ENCODE peak calls at places on chromosomes 7 and 10, in six cellular contexts. O, K, H, T, J and N are unnamed samples.
A peak's percentile ranks its signal among the peaks of the same experiment; 100 is the strongest.

GRCh38 chr7:142788303-142789286 is 17.8 kb downstream of the PRSS2 start:
- DNase-seq in O (no peak), K (no peak), H (no peak), T (no peak), J (no peak), N (no peak)

GRCh38 chr10:33241351-33241750 is 93.1 kb downstream of the NRP1 start:
- DNase-seq in O (peak; percentile 51), K (no peak), H (no peak), T (no peak), J (no peak), N (no peak)

GRCh38 chr10:72097448-72098300 is 9.3 kb upstream of the SPOCK2 start:
- DNase-seq in O (peak; percentile 99), K (no peak), H (peak; percentile 59), T (peak; percentile 70), J (peak; percentile 99), N (peak; percentile 41)

GRCh38 chr7:106415433-106415832 is 130.7 kb upstream of the NAMPT start:
- DNase-seq in O (peak; percentile 9), K (no peak), H (no peak), T (no peak), J (peak; percentile 36), N (no peak)

GRCh38 chr7:39468841-39469240 is 97.4 kb upstream of the YAE1 start:
- DNase-seq in O (no peak), K (no peak), H (no peak), T (no peak), J (no peak), N (no peak)

GRCh38 chr10:14296081-14296709 is 34.5 kb downstream of the FRMD4A start:
- DNase-seq in O (no peak), K (peak; percentile 39), H (no peak), T (peak; percentile 51), J (peak; percentile 78), N (no peak)

GRCh38 chr10:29470843-29471482 is 163.8 kb downstream of the SVIL start:
- DNase-seq in O (no peak), K (peak; percentile 25), H (no peak), T (no peak), J (peak; percentile 12), N (no peak)

GRCh38 chr7:149771199-149771636 is 2.2 kb downstream of the ZNF467 start:
- DNase-seq in O (no peak), K (no peak), H (no peak), T (peak; percentile 34), J (no peak), N (no peak)

GRCh38 chr10:52805414-52806285 is 33.1 kb upstream of the MBL2 start:
- DNase-seq in O (no peak), K (no peak), H (no peak), T (no peak), J (no peak), N (no peak)

GRCh38 chr7:5827755-5828154 is 46.3 kb upstream of the RNF216 start:
- DNase-seq in O (no peak), K (peak; percentile 55), H (no peak), T (no peak), J (no peak), N (no peak)

GRCh38 chr7:119175916-119176627 is 951.6 kb downstream of the ANKRD7 start:
- DNase-seq in O (peak; percentile 42), K (peak; percentile 99), H (peak; percentile 42), T (peak; percentile 31), J (peak; percentile 65), N (no peak)

GRCh38 chr10:867807-868206 is 63.7 kb downstream of the LARP4B start:
- DNase-seq in O (peak; percentile 44), K (no peak), H (no peak), T (no peak), J (peak; percentile 30), N (no peak)

GRCh38 chr10:86413046-86413728 is 46.6 kb upstream of the GRID1 start:
- DNase-seq in O (peak; percentile 59), K (no peak), H (no peak), T (no peak), J (peak; percentile 29), N (no peak)

GRCh38 chr10:70662362-70663220 is 9.7 kb upstream of the ADAMTS14 start:
- DNase-seq in O (peak; percentile 69), K (no peak), H (no peak), T (no peak), J (no peak), N (no peak)

DNA sequence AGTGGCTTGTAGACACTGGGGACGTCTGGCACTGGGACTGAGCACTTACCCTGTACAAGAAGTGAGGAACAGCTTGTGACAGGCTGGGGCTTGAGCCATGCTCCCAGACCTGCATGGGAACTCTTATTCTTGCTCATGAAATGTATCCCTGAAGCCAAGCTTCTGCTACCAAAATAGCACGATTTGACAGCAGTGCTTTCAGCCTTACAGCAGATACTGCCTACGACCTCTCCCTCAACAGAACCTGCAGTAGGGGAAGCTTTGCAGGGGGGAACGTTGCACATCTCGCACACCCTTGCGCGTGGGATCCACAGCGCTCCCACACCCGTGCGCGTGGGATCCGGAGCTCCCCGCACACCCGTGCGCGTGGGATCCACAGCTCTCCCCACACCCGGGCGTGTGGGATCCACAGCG is 88.0 kb downstream of the CREM start:
- DNase-seq in O (no peak), K (no peak), H (no peak), T (no peak), J (no peak), N (no peak)
- H3K27ac ChIP-seq in O (no peak overlapping the region), K (no peak overlapping the region), H (no peak overlapping the region), T (no peak overlapping the region), J (no peak overlapping the region), N (no peak overlapping the region)

GRCh38 chr10:127549009-127549408 is at the start of gene NPS:
- DNase-seq in O (no peak), K (no peak), H (no peak), T (no peak), J (no peak), N (no peak)
- H3K27ac ChIP-seq in O (no peak within 1 kb of the TSS), K (no peak within 1 kb of the TSS), H (no peak within 1 kb of the TSS), T (no peak within 1 kb of the TSS), J (no peak within 1 kb of the TSS), N (no peak within 1 kb of the TSS)

DNA sequence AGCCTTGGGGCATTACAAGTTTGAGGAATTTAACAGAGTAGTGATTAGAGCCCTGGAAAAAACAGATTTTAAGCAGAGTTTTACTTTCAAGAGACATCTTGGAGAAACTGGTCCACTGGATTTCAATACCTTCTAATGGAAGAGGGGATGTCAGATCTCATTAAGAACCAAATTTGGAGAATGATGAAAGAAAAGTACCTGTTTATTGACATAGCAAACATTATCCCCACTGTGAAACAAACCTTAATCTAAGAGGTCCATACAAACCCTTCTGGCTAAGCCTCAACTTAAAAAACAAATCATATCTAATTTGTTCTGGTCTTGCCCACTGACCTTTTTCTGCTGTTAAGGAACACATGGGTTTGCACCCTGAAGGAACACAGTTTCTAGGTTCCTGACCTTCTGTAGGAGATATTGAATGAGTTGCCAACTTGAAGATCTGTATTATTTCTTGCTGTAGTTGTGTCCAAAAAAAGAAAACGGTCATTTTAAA is 53.5 kb downstream of the LAMB1 start:
- DNase-seq in O (no peak), K (no peak), H (no peak), T (no peak), J (no peak), N (no peak)
- H3K27ac ChIP-seq in O (peak overlapping the region; percentile 49), K (no peak overlapping the region), H (peak overlapping the region; percentile 30), T (peak overlapping the region; percentile 13), J (peak overlapping the region; percentile 84), N (peak overlapping the region; percentile 5)

GRCh38 chr7:23242935-23243334 is 3.6 kb upstream of the GPNMB start:
- DNase-seq in O (no peak), K (no peak), H (no peak), T (no peak), J (no peak), N (no peak)
- H3K27ac ChIP-seq in O (no peak overlapping the region), K (no peak overlapping the region), H (no peak overlapping the region), T (no peak overlapping the region), J (no peak overlapping the region), N (peak overlapping the region; percentile 12)

GRCh38 chr10:77586719-77587423 is 50.7 kb downstream of the KCNMA1 start:
- DNase-seq in O (peak; percentile 98), K (no peak), H (peak; percentile 83), T (no peak), J (peak; percentile 91), N (no peak)
- H3K27ac ChIP-seq in O (peak overlapping the region; percentile 80), K (no peak overlapping the region), H (peak overlapping the region; percentile 52), T (peak overlapping the region; percentile 64), J (peak overlapping the region; percentile 89), N (peak overlapping the region; percentile 61)

DNA sequence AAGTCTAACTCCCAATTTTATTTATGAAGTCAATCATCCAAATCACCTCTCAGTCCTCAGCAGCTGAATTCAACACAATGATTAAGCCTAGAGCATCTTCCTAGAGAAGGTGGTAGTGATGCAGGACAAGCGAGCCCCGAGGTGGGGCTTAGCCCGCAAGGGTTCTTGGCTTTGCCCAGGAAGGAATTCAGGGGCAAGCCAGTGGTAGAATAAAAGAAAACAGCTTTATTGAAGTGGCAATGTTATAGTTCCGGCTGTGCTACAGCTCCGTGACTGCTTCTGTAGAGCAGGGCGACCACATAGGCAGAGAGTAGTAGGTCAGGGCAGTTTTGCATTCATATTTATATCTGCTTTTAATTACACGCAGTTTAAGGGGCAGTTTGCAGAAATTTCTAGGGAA is 18.1 kb downstream of the IL2RA start:
- DNase-seq in O (no peak), K (no peak), H (no peak), T (no peak), J (no peak), N (no peak)
- H3K27ac ChIP-seq in O (no peak overlapping the region), K (no peak overlapping the region), H (no peak overlapping the region), T (no peak overlapping the region), J (no peak overlapping the region), N (no peak overlapping the region)

GRCh38 chr7:98956937-98957336 is 78.6 kb downstream of the TRRAP start:
- DNase-seq in O (no peak), K (no peak), H (no peak), T (no peak), J (no peak), N (no peak)
- H3K27ac ChIP-seq in O (no peak overlapping the region), K (no peak overlapping the region), H (no peak overlapping the region), T (no peak overlapping the region), J (no peak overlapping the region), N (no peak overlapping the region)

GRCh38 chr7:157689269-157690057 is 352.7 kb downstream of the DNAJB6 start:
- DNase-seq in O (no peak), K (peak; percentile 49), H (no peak), T (peak; percentile 16), J (no peak), N (no peak)

GRCh38 chr7:157692156-157693011 is 355.6 kb downstream of the DNAJB6 start:
- DNase-seq in O (no peak), K (no peak), H (no peak), T (no peak), J (no peak), N (no peak)

GRCh38 chr7:157690058-157690832 is 353.4 kb downstream of the DNAJB6 start:
- DNase-seq in O (no peak), K (no peak), H (peak; percentile 6), T (no peak), J (peak; percentile 12), N (no peak)

GRCh38 chr7:157691521-157692155 is 354.8 kb downstream of the DNAJB6 start:
- DNase-seq in O (no peak), K (no peak), H (no peak), T (no peak), J (no peak), N (no peak)

DNA sequence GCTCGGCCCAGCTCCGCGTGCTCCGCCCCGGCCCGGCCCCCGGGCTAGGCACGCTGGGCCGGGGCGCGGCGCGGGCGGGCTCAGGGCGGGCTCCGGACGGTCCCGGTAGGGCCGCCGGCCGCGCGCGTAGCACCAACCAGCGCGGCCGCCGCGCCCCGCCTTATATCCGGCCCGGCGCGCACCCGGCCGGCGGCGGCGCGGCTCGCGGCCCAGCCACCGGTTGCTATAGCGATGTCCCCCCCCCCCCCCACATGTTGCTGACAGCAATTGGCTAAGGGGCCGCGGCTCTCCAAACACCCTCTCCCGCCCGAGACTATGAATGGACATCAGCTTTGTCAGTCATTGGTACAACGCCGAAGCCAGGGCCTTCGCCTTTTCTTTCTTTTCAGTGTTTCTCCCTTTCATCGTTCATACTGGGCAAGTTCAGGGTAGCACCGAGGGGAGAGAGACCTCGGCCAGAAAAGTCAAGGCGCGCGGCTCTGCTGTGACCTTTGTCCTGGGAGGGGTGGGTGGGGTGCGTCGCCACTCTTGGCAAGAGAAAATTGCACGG is 354.1 kb downstream of the DNAJB6 start:
- DNase-seq in O (no peak), K (peak; percentile 94), H (peak; percentile 26), T (peak; percentile 48), J (peak; percentile 81), N (no peak)
- H3K27ac ChIP-seq in O (no peak overlapping the region), K (no peak overlapping the region), H (no peak overlapping the region), T (no peak overlapping the region), J (no peak overlapping the region), N (no peak overlapping the region)